ENCODE peak calls at places on chromosome 15, in five cellular contexts. M, C, S, I and J are unnamed samples.

GRCh38 chr15:71295242-71296031 is 180.2 kb downstream of the THSD4 start:
- DNase-seq in M (no peak), C (peak), S (peak), I (peak), J (no peak)

GRCh38 chr15:100856847-100857246 is 22.8 kb upstream of the ALDH1A3 start:
- DNase-seq in M (no peak), C (no peak), S (no peak), I (no peak), J (no peak)

GRCh38 chr15:100328796-100329195 is 13.0 kb downstream of the ADAMTS17 start:
- DNase-seq in M (no peak), C (no peak), S (no peak), I (no peak), J (no peak)

GRCh38 chr15:78203346-78204225 is 30.8 kb downstream of the ACSBG1 start:
- DNase-seq in M (peak), C (no peak), S (peak), I (no peak), J (no peak)

GRCh38 chr15:66542896-66543295 is 22.9 kb downstream of the LCTL start:
- DNase-seq in M (no peak), C (no peak), S (no peak), I (no peak), J (no peak)

GRCh38 chr15:40108061-40108854 is 421 bp downstream of the BMF start:
- DNase-seq in M (peak), C (no peak), S (peak), I (no peak), J (peak)

GRCh38 chr15:72222433-72222832 is 8.6 kb downstream of the PKM start:
- DNase-seq in M (peak), C (no peak), S (peak), I (peak), J (no peak)

GRCh38 chr15:36877796-36878744 is 222.3 kb downstream of the MEIS2 start:
- DNase-seq in M (no peak), C (no peak), S (no peak), I (no peak), J (no peak)

GRCh38 chr15:63348392-63348791 is 33.3 kb downstream of the CA12 start:
- DNase-seq in M (peak), C (no peak), S (peak), I (peak), J (peak)

GRCh38 chr15:39127151-39127815 is 453.6 kb upstream of the THBS1 start:
- DNase-seq in M (no peak), C (no peak), S (no peak), I (no peak), J (no peak)

GRCh38 chr15:57138260-57138895 is 219.9 kb downstream of the TCF12 start:
- DNase-seq in M (no peak), C (no peak), S (no peak), I (peak), J (no peak)

GRCh38 chr15:38600241-38600640 is 35.6 kb upstream of the RASGRP1 start:
- DNase-seq in M (no peak), C (no peak), S (no peak), I (no peak), J (no peak)

GRCh38 chr15:56948766-56949105 is 30.3 kb downstream of the TCF12 start:
- DNase-seq in M (no peak), C (no peak), S (no peak), I (no peak), J (no peak)

GRCh38 chr15:41648770-41649169 is 11.4 kb upstream of the MGA start:
- DNase-seq in M (no peak), C (no peak), S (no peak), I (no peak), J (no peak)

GRCh38 chr15:57035664-57036063 is 117.2 kb downstream of the TCF12 start:
- DNase-seq in M (no peak), C (no peak), S (no peak), I (no peak), J (no peak)

GRCh38 chr15:29685156-29686078 is 136.9 kb downstream of the TJP1 start:
- DNase-seq in M (no peak), C (no peak), S (no peak), I (no peak), J (no peak)

GRCh38 chr15:83943849-83944404 is 290.0 kb downstream of the ADAMTSL3 start:
- DNase-seq in M (no peak), C (peak), S (no peak), I (no peak), J (no peak)

GRCh38 chr15:35141743-35142356 is 56.8 kb upstream of the NANOGP8 start:
- DNase-seq in M (no peak), C (peak), S (no peak), I (no peak), J (no peak)

GRCh38 chr15:70344666-70345065 is 246.9 kb upstream of the TLE3 start:
- DNase-seq in M (peak), C (no peak), S (no peak), I (no peak), J (no peak)

GRCh38 chr15:31263751-31264533 is 62.7 kb upstream of the KLF13 start:
- DNase-seq in M (peak), C (no peak), S (peak), I (peak), J (peak)

GRCh38 chr15:48577495-48577894 is 68.0 kb downstream of the FBN1 start:
- DNase-seq in M (no peak), C (no peak), S (no peak), I (no peak), J (no peak)

GRCh38 chr15:78069052-78069414 is 8.5 kb downstream of the TBC1D2B start:
- DNase-seq in M (no peak), C (no peak), S (no peak), I (no peak), J (no peak)

GRCh38 chr15:75232826-75233503 is 25.2 kb upstream of the GOLGA6C start:
- DNase-seq in M (no peak), C (no peak), S (no peak), I (no peak), J (no peak)

GRCh38 chr15:73751896-73752816 is 995 bp downstream of the INSYN1 start:
- DNase-seq in M (no peak), C (no peak), S (no peak), I (no peak), J (no peak)

GRCh38 chr15:73927003-73927475 is 777 bp downstream of the LOXL1 start:
- DNase-seq in M (peak), C (no peak), S (peak), I (peak), J (peak)

GRCh38 chr15:95953032-95953431 is 377.5 kb upstream of the NR2F2 start:
- DNase-seq in M (no peak), C (no peak), S (no peak), I (no peak), J (no peak)

GRCh38 chr15:53297828-53298227 is 461.6 kb downstream of the WDR72 start:
- DNase-seq in M (no peak), C (no peak), S (no peak), I (no peak), J (no peak)

GRCh38 chr15:63971427-63971805 is 74.9 kb downstream of the DAPK2 start:
- DNase-seq in M (no peak), C (no peak), S (no peak), I (no peak), J (peak)

GRCh38 chr15:41561104-41561776 is 2.2 kb downstream of the TYRO3 start:
- DNase-seq in M (no peak), C (no peak), S (no peak), I (no peak), J (no peak)

GRCh38 chr15:101288905-101289513 is 6.0 kb downstream of the SNRPA1 start:
- DNase-seq in M (no peak), C (no peak), S (no peak), I (peak), J (no peak)

GRCh38 chr15:60740787-60741354 is 261.9 kb upstream of the ICE2 start:
- DNase-seq in M (no peak), C (no peak), S (no peak), I (no peak), J (no peak)

GRCh38 chr15:28024889-28025250 is 74.2 kb downstream of the OCA2 start:
- DNase-seq in M (no peak), C (no peak), S (no peak), I (no peak), J (no peak)

GRCh38 chr15:87597346-87598052 is 659.0 kb downstream of the NTRK3 start:
- DNase-seq in M (no peak), C (no peak), S (no peak), I (peak), J (no peak)

GRCh38 chr15:52486003-52486996 is 42.4 kb downstream of the MYO5A start:
- DNase-seq in M (no peak), C (no peak), S (no peak), I (no peak), J (no peak)